ENCODE peak calls at places on chromosomes 16 and 17, in ten cellular contexts. M, B, J, T, W, V, N, L, R and K are unnamed samples.

GRCh38 chr16:24151482-24151939 is 104.6 kb upstream of the CACNG3 start:
- DNase-seq in N (no peak), W (no peak), J (no peak), L (no peak), B (no peak), T (no peak), M (no peak), V (no peak), R (no peak), K (peak)

GRCh38 chr16:80804061-80804450 is 342 bp downstream of the CDYL2 start:
- DNase-seq in R (peak), N (no peak), T (no peak), M (peak), J (peak), V (no peak), L (peak), B (no peak), W (no peak), K (peak)

GRCh38 chr17:72926171-72926570 is 166.3 kb downstream of the SLC39A11 start:
- DNase-seq in B (no peak), W (no peak), J (no peak), T (no peak), R (no peak), N (no peak), V (no peak), M (no peak), L (no peak), K (no peak)

GRCh38 chr17:38342886-38343607 is 709 bp downstream of the GPR179 start:
- DNase-seq in R (no peak), B (no peak), L (no peak), M (no peak), N (no peak), V (no peak), J (no peak), W (no peak), T (no peak), K (no peak)

GRCh38 chr16:909281-910000 is 61.3 kb downstream of the LMF1 start:
- DNase-seq in B (no peak), M (no peak), W (no peak), L (no peak), T (no peak), R (no peak), J (no peak), V (no peak), N (no peak), K (no peak)

GRCh38 chr17:19397556-19398041 is 10.6 kb upstream of the MFAP4 start:
- DNase-seq in N (peak), W (no peak), J (peak), B (no peak), M (no peak), V (no peak), T (no peak), R (no peak), L (no peak), K (no peak)

GRCh38 chr17:72175263-72175662 is 54.4 kb downstream of the SOX9 start:
- DNase-seq in L (no peak), T (no peak), B (no peak), J (no peak), N (no peak), R (no peak), M (no peak), V (no peak), W (no peak), K (no peak)

GRCh38 chr16:79067600-79067999 is 532.9 kb downstream of the MAF start:
- DNase-seq in T (no peak), M (no peak), V (no peak), N (no peak), R (no peak), W (no peak), B (no peak), L (no peak), J (no peak), K (no peak)

GRCh38 chr16:85313541-85314208 is 201.4 kb upstream of the CIBAR2 start:
- DNase-seq in L (peak), N (no peak), V (no peak), R (no peak), W (no peak), T (no peak), J (no peak), M (no peak), B (no peak), K (no peak)

GRCh38 chr16:85457366-85457765 is 155.8 kb upstream of the GSE1 start:
- DNase-seq in M (no peak), L (no peak), V (no peak), T (no peak), W (no peak), N (no peak), R (no peak), B (no peak), J (no peak), K (no peak)

GRCh38 chr16:87675111-87675510 is 72.8 kb downstream of the JPH3 start:
- DNase-seq in T (no peak), V (no peak), J (no peak), B (no peak), M (no peak), W (no peak), L (no peak), R (no peak), N (no peak), K (no peak)